ENCODE peak calls at places on chromosome X, in ten cellular contexts. Q is colonic mucosa, H is neuronal stem cell, T is endodermal cell, D is kidney, L is fibroblast of lung, J is neural progenitor cell, X is endothelial cell of umbilical vein, I is IMR-90, Z is SK-N-SH. P is an unnamed sample. For H3K36me3, the result is how much of the 10 kb centered on the place peaks cover.

GRCh38 chrX:6163761-6164160 is 64.9 kb downstream of the NLGN4X start:
- DNase-seq in Z (no peak), X (no peak), J (no peak), T (no peak), D (no peak), H (no peak), L (peak), I (no peak), Q (no peak), P (no peak)

GRCh38 chrX:63270873-63271272 is 80.3 kb downstream of the SPIN4 start:
- DNase-seq in L (no peak), J (no peak), D (no peak), Z (no peak), I (no peak), T (no peak), X (no peak), H (no peak), Q (no peak), P (no peak)

GRCh38 chrX:104445591-104445990 is 120.4 kb upstream of the IL1RAPL2 start:
- DNase-seq in Q (no peak), D (no peak), L (no peak), J (no peak), X (no peak), H (no peak), T (no peak), Z (no peak), I (no peak), P (no peak)

GRCh38 chrX:136183917-136184316 is 36.6 kb downstream of the FHL1 start:
- DNase-seq in D (no peak), Q (no peak), L (no peak), X (no peak), H (no peak), T (no peak), I (no peak), J (no peak), Z (no peak), P (peak)

GRCh38 chrX:43564953-43565352 is 91.1 kb upstream of the MAOA start:
- DNase-seq in L (no peak), J (no peak), H (no peak), D (no peak), Q (no peak), Z (no peak), T (no peak), X (no peak), I (no peak), P (no peak)

GRCh38 chrX:38327007-38327774 is at the start of gene RPGR:
- DNase-seq in Z (peak), T (peak), I (peak), J (peak), X (peak), H (peak), L (peak), D (peak), Q (peak), P (peak)

GRCh38 chrX:155662297-155662696 is 49.5 kb upstream of the TMLHE start:
- DNase-seq in Z (no peak), J (peak), H (no peak), T (peak), L (no peak), Q (no peak), X (no peak), D (no peak), I (no peak), P (no peak)

GRCh38 chrX:136147320-136147901 is at the start of gene FHL1:
- DNase-seq in T (peak), X (peak), L (peak), H (peak), D (peak), Z (peak), J (peak), Q (peak), I (peak), P (peak)

GRCh38 chrX:103877571-103877970 is 45.5 kb upstream of the RAB9B start:
- DNase-seq in X (no peak), Z (no peak), D (no peak), J (no peak), H (no peak), Q (no peak), I (no peak), L (peak), T (no peak), P (no peak)

GRCh38 chrX:47638816-47639215 is 9.1 kb upstream of the CFP start:
- DNase-seq in Z (no peak), X (no peak), I (no peak), L (no peak), Q (no peak), D (no peak), T (peak), J (no peak), H (no peak), P (no peak)

GRCh38 chrX:132497432-132497831 is 8.6 kb upstream of the MBNL3 start:
- DNase-seq in Z (no peak), D (no peak), I (no peak), X (no peak), Q (no peak), H (peak), L (no peak), J (peak), T (no peak), P (no peak)

GRCh38 chrX:39850630-39851152 is 247.1 kb downstream of the BCOR start:
- DNase-seq in Z (peak), Q (no peak), D (no peak), H (no peak), J (no peak), T (peak), L (peak), X (no peak), I (peak), P (peak)

GRCh38 chrX:38879631-38880220 is 78.5 kb downstream of the MID1IP1 start:
- DNase-seq in Q (peak), Z (no peak), X (no peak), D (no peak), L (no peak), I (no peak), T (no peak), J (no peak), H (no peak), P (no peak)

GRCh38 chrX:107559506-107559905 is 68.8 kb upstream of the PRPS1 start:
- DNase-seq in Z (no peak), L (peak), J (no peak), D (no peak), H (no peak), T (no peak), I (peak), X (no peak), Q (no peak), P (no peak)

GRCh38 chrX:46298821-46299220 is 246.4 kb downstream of the ZNF674 start:
- DNase-seq in L (peak), D (no peak), H (no peak), Q (no peak), T (no peak), I (peak), Z (no peak), X (no peak), J (no peak), P (peak)

GRCh38 chrX:20320461-20321159 is 53.9 kb upstream of the RPS6KA3 start:
- DNase-seq in Z (no peak), J (no peak), T (no peak), Q (no peak), X (no peak), I (no peak), L (no peak), D (no peak), H (no peak), P (peak)

GRCh38 chrX:22433292-22434070 is 160.8 kb downstream of the CBLL2 start:
- DNase-seq in X (no peak), L (no peak), Q (no peak), H (no peak), I (no peak), T (no peak), Z (no peak), D (no peak), J (no peak), P (no peak)

GRCh38 chrX:119618439-119618838 is 12.2 kb upstream of the NKRF start:
- DNase-seq in X (no peak), T (no peak), Q (no peak), L (no peak), D (no peak), I (no peak), Z (no peak), J (no peak), H (no peak), P (no peak)
- H3K9ac ChIP-seq in X (no peak), T (no peak), Q (no peak), L (no peak), D (no peak), I (no peak), Z (no peak), J (no peak), H (no peak), P (no peak)

GRCh38 chrX:134985479-134985878 is 5.3 kb upstream of the SMIM10 start:
- DNase-seq in T (no peak), L (no peak), I (no peak), J (no peak), H (no peak), D (no peak), Q (no peak), X (no peak), Z (no peak), P (no peak)

GRCh38 chrX:134990475-134991473 is at the start of gene SMIM10:
- DNase-seq in D (peak), Q (peak), T (peak), Z (peak), H (no peak), L (peak), X (peak), J (peak), I (peak), P (peak)
- H3K4me3 ChIP-seq in D (peak), Q (peak), T (no peak), Z (no peak), H (peak), L (peak), X (no peak), J (peak), I (peak), P (peak)

GRCh38 chrX:154362085-154362742 is 12.2 kb downstream of the FLNA start:
- DNase-seq in X (no peak), H (no peak), Z (no peak), L (no peak), D (no peak), Q (no peak), I (no peak), J (no peak), T (no peak), P (no peak)
- H3K36me3 ChIP-seq in X (half or more), H (half or more), Z (under half), L (half or more), D (under half), Q (under half), I (half or more), J (under half), T (half or more), P (half or more)

DNA sequence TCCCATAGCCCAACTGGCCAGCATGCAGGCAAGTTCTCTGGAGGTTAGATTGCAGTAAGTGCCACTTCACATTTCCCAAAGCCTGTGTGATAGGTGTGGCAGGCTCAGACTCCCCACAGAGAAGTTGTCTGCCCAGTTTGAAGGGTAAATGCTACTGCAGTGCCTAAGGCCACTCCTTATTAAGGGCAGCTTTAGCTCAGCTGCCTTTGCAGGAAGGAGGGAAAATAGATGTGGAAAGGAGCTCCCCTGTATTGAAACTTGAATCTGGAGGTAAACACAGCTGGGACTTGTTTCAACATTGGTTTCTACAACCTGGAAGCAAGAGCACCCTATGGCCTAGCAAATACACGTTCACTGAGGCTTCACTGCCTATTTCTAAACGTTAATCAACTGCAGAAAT is 22.4 kb downstream of the NEXMIF start:
- DNase-seq in Z (no peak), Q (no peak), D (no peak), T (no peak), X (no peak), J (no peak), H (no peak), I (no peak), L (no peak), P (no peak)
- H3K9ac ChIP-seq in Z (no peak), Q (no peak), D (no peak), T (no peak), X (no peak), J (no peak), H (no peak), I (no peak), L (no peak), P (no peak)

GRCh38 chrX:120144178-120144844 is 14.1 kb upstream of the RHOXF2 start:
- DNase-seq in D (peak), Z (no peak), T (no peak), H (no peak), L (no peak), X (no peak), J (peak), I (no peak), Q (no peak), P (peak)
- H3K4me3 ChIP-seq in D (no peak), Z (no peak), T (no peak), H (no peak), L (no peak), X (no peak), J (no peak), I (no peak), Q (no peak), P (peak)

DNA sequence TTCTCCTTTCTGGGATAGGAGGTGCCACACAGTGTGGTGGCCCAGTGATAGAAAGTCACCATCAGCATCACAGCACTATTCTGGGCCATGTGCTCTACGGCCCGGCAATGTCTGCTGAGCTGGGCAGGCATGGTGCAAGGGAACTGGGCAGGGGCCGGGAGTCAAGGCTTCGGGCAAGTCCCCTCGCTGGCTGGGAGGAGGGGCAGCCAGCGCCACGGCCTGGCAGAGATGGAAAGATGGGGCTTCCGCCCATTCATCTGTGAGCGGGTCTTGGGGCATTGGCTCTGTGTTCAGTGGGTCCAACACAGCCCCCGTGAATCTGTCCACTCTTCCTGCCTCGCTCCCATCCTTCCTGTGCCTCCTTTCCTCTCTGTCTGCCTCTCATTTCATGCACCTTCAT is 7.1 kb upstream of the ATP2B3 start:
- DNase-seq in Z (no peak), Q (no peak), X (no peak), D (no peak), H (no peak), T (no peak), J (no peak), I (no peak), L (no peak), P (no peak)
- H3K36me3 ChIP-seq in Z (under half), Q (under half), X (under half), D (under half), H (under half), T (under half), J (under half), I (under half), L (under half), P (under half)

GRCh38 chrX:25028726-25029125 is 13.0 kb upstream of the ARX start:
- DNase-seq in I (peak), Z (no peak), L (peak), Q (no peak), H (no peak), J (no peak), T (no peak), D (no peak), X (no peak), P (no peak)
- H3K9ac ChIP-seq in I (no peak), Z (no peak), L (no peak), Q (no peak), H (no peak), J (no peak), T (no peak), D (no peak), X (no peak), P (no peak)

DNA sequence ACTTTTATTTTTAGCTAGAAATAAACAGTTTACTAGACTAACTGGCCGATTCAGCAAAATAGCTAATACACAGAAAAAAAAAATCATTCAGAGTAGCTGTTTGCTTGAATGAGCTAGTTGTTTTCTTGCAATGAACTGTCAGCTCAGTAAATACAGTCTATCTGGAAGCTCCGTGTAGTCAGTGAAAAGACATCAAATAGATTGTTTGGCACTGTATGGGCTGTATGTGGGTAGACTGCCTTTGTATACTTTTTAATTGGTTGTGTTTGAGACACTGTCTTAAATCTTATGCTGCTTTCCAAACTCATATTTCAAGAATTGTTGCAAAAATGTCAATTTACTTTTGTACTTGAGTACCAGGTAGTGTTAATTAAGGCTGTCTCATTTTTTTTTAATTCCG is 61.6 kb upstream of the GPR174 start:
- DNase-seq in J (no peak), Z (no peak), Q (no peak), D (no peak), L (no peak), I (no peak), H (no peak), T (no peak), X (no peak), P (no peak)
- H3K4me3 ChIP-seq in J (no peak), Z (no peak), Q (no peak), D (no peak), L (no peak), I (no peak), H (no peak), T (no peak), X (no peak), P (no peak)

DNA sequence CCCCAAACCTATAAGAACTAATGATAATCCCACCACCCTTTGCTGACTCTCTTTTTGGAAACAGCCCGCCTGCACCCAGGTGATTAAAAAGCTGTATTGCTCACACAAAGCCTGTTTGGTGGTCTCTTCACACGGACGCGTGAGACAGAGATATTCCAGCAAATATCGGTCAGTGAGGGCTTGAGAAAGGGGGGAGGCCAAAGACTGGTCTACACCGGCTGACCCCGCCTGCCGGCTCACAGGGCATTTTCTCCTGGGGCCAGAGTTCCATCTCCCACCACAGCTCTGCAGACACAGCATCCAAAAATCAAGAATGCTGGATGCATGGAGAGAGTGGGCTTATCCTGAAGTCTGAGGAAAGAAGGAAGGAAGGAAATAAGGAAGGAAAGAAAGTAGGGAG is 176.0 kb downstream of the SHOX start:
- DNase-seq in Q (no peak), J (no peak), X (no peak), I (no peak), D (no peak), H (no peak), Z (no peak), L (no peak), T (peak), P (no peak)
- H3K36me3 ChIP-seq in Q (under half), J (under half), X (under half), I (under half), D (under half), H (under half), Z (under half), L (under half), T (under half), P (under half)

P was measured in adipocyte.